ENCODE peak calls at places on chromosomes 11 and 22, in four cellular contexts. Y is NCI-H345, C is substantia nigra, A is HTR-8/SVneo. I is an unnamed sample.

GRCh38 chr11:57560146-57560545 is 7.3 kb downstream of the UBE2L6 start:
- DNase-seq in Y (no peak), A (no peak), C (no peak), I (no peak)

GRCh38 chr11:67204837-67205236 is 61.4 kb upstream of the GRK2 start:
- DNase-seq in Y (no peak), C (no peak), A (no peak), I (no peak)

GRCh38 chr11:17343907-17344306 is 7.7 kb upstream of the NCR3LG1 start:
- DNase-seq in Y (no peak), C (no peak), A (no peak), I (no peak)

GRCh38 chr22:31872209-31872608 is 72.1 kb upstream of the YWHAH start:
- DNase-seq in C (no peak), A (no peak), Y (no peak), I (no peak)

GRCh38 chr11:47186076-47186936 is at the start of gene PACSIN3:
- DNase-seq in Y (peak; percentile 33), C (no peak), A (peak; percentile 52), I (peak; percentile 94)

GRCh38 chr11:65965986-65966762 is 4.6 kb downstream of the SART1 start:
- DNase-seq in C (no peak), A (no peak), Y (no peak), I (peak; percentile 66)

GRCh38 chr11:111734383-111735261 is 31.6 kb downstream of the PPP2R1B start:
- DNase-seq in Y (no peak), C (no peak), A (no peak), I (no peak)

GRCh38 chr22:17951315-17951714 is 73.0 kb downstream of the MICAL3 start:
- DNase-seq in Y (no peak), A (no peak), C (no peak), I (no peak)

GRCh38 chr11:70317576-70318305 is 47.3 kb downstream of the PPFIA1 start:
- DNase-seq in Y (no peak), A (no peak), C (no peak), I (peak; percentile 67)

GRCh38 chr11:69493931-69494821 is 12.7 kb downstream of the LINC01488 start:
- DNase-seq in Y (no peak), C (no peak), A (no peak), I (peak; percentile 47)

GRCh38 chr11:5046754-5047330 is 516 bp downstream of the OR52J3 start:
- DNase-seq in C (no peak), A (no peak), Y (no peak), I (no peak)

GRCh38 chr11:128886401-128887119 is 4.6 kb upstream of the KCNJ5 start:
- DNase-seq in A (peak; percentile 8), C (no peak), Y (peak; percentile 50), I (no peak)

GRCh38 chr11:124070906-124071621 is 29.9 kb upstream of the OR10G7 start:
- DNase-seq in A (peak; percentile 41), C (peak; percentile 35), Y (peak; percentile 66), I (no peak)

GRCh38 chr11:95230054-95231034 is 658 bp downstream of the SESN3 start:
- DNase-seq in Y (peak; percentile 50), C (peak; percentile 61), A (peak; percentile 22), I (peak; percentile 26)

GRCh38 chr11:96337541-96338530 is 5.2 kb downstream of the MAML2 start:
- DNase-seq in A (no peak), C (no peak), Y (no peak), I (peak; percentile 79)

GRCh38 chr11:47373876-47374820 is 4.2 kb downstream of the SPI1 start:
- DNase-seq in C (peak; percentile 25), A (peak; percentile 87), Y (peak; percentile 69), I (peak; percentile 95)

GRCh38 chr22:31846161-31847115 is 92.6 kb downstream of the DEPDC5 start:
- DNase-seq in Y (no peak), C (no peak), A (no peak), I (no peak)

GRCh38 chr11:36354221-36355003 is 58.3 kb downstream of the PRR5L start:
- DNase-seq in A (peak; percentile 35), C (no peak), Y (no peak), I (no peak)

I was measured in upper lobe of left lung.